ENCODE peak calls at places on chromosomes 4 and X, in nine cellular contexts. V is HCT116, C is A549, D is fibroblast of lung, A is GM23338, Z is endothelial cell of umbilical vein, H is MM.1S, L is K562, U is trophoblast cell. S is an unnamed sample.

GRCh38 chr4:13493793-13494192 is 9.7 kb upstream of the RAB28 start:
- DNase-seq in H (no peak), Z (no peak), C (no peak), A (no peak), L (no peak), V (no peak), U (no peak), D (no peak), S (no peak)

GRCh38 chrX:86806786-86807185 is 658.5 kb downstream of the DACH2 start:
- DNase-seq in C (peak), Z (no peak), H (peak), U (no peak), D (peak), V (no peak), A (peak), L (peak), S (peak)

GRCh38 chr4:164229255-164229654 is 524.7 kb upstream of the SMIM31 start:
- DNase-seq in Z (no peak), D (no peak), C (no peak), V (no peak), A (no peak), H (no peak), U (no peak), L (no peak), S (no peak)

GRCh38 chr4:123661080-123661737 is 264.6 kb downstream of the SPRY1 start:
- DNase-seq in L (no peak), A (peak), H (peak), Z (peak), V (peak), C (no peak), U (no peak), D (peak), S (no peak)

GRCh38 chr4:21992330-21992729 is 43.8 kb upstream of the KCNIP4 start:
- DNase-seq in U (no peak), V (no peak), A (no peak), Z (no peak), D (peak), H (no peak), C (no peak), L (no peak), S (no peak)

GRCh38 chrX:84168574-84168973 is 19.4 kb downstream of the RPS6KA6 start:
- DNase-seq in A (no peak), U (no peak), D (no peak), C (peak), V (no peak), H (no peak), Z (peak), L (no peak), S (no peak)

GRCh38 chrX:95346854-95347253 is 1337.8 kb upstream of the DIAPH2 start:
- DNase-seq in Z (no peak), H (peak), A (peak), D (peak), L (no peak), C (peak), V (no peak), U (no peak), S (peak)

GRCh38 chrX:101602077-101602476 is 15.7 kb downstream of the ARMCX6 start:
- DNase-seq in C (no peak), V (no peak), D (peak), H (no peak), U (no peak), Z (no peak), L (no peak), A (no peak), S (no peak)

GRCh38 chr4:84804126-84804525 is 162.4 kb downstream of the WDFY3 start:
- DNase-seq in C (no peak), Z (no peak), V (no peak), L (no peak), D (peak), A (no peak), H (no peak), U (no peak), S (no peak)

GRCh38 chrX:9207142-9207541 is 173.2 kb upstream of the FAM9B start:
- DNase-seq in C (no peak), D (peak), Z (no peak), H (no peak), U (no peak), V (no peak), L (no peak), A (peak), S (no peak)

GRCh38 chrX:48791063-48791820 is 4.9 kb downstream of the GATA1 start:
- DNase-seq in L (no peak), Z (no peak), A (no peak), U (no peak), C (no peak), H (no peak), D (no peak), V (no peak), S (no peak)

GRCh38 chr4:56215901-56216300 is 171.4 kb downstream of the AASDH start:
- DNase-seq in V (peak), C (peak), A (peak), L (no peak), Z (peak), H (no peak), U (no peak), D (peak), S (no peak)

GRCh38 chr4:137655286-137655685 is 123.0 kb upstream of the PCDH18 start:
- DNase-seq in U (no peak), V (no peak), H (peak), C (no peak), Z (no peak), D (peak), A (no peak), L (no peak), S (no peak)

GRCh38 chrX:40299028-40299479 is 201.3 kb upstream of the BCOR start:
- DNase-seq in V (no peak), H (no peak), A (peak), D (peak), L (no peak), U (no peak), C (no peak), Z (peak), S (no peak)

GRCh38 chrX:34521563-34521962 is 135.5 kb downstream of the TMEM47 start:
- DNase-seq in D (peak), L (no peak), C (peak), A (peak), V (no peak), Z (peak), H (no peak), U (no peak), S (no peak)

GRCh38 chr4:184444953-184445309 is 29.4 kb downstream of the IRF2 start:
- DNase-seq in A (no peak), H (no peak), C (no peak), L (no peak), D (no peak), U (no peak), Z (no peak), V (no peak), S (no peak)

GRCh38 chrX:153844509-153845082 is 14.3 kb upstream of the PDZD4 start:
- DNase-seq in V (no peak), H (no peak), L (no peak), C (no peak), A (peak), Z (no peak), U (no peak), D (no peak), S (no peak)

GRCh38 chrX:140467211-140467610 is 37.7 kb downstream of the SOX3 start:
- DNase-seq in C (no peak), U (no peak), A (no peak), V (no peak), Z (no peak), D (peak), L (no peak), H (no peak), S (no peak)

GRCh38 chr4:135239964-135240363 is 1038.4 kb upstream of the PABPC4L start:
- DNase-seq in L (no peak), H (no peak), V (no peak), Z (no peak), C (no peak), D (no peak), A (no peak), U (no peak), S (no peak)

GRCh38 chr4:103032575-103032974 is 13.1 kb upstream of the SLC9B1 start:
- DNase-seq in L (peak), A (peak), C (peak), D (peak), H (peak), V (peak), U (peak), Z (peak), S (peak)

GRCh38 chr4:119627267-119628190 is 1.1 kb downstream of the PDE5A start:
- DNase-seq in Z (peak), U (peak), V (peak), L (peak), A (peak), D (peak), H (peak), C (peak), S (no peak)

GRCh38 chr4:185542626-185543336 is 7.5 kb upstream of the PDLIM3 start:
- DNase-seq in U (no peak), H (no peak), V (no peak), D (peak), Z (no peak), C (no peak), A (no peak), L (no peak), S (no peak)

GRCh38 chr4:42331914-42332368 is 65.3 kb upstream of the SHISA3 start:
- DNase-seq in Z (peak), H (no peak), L (no peak), D (peak), C (peak), V (peak), U (no peak), A (no peak), S (no peak)

GRCh38 chr4:147367841-147368385 is 113.0 kb upstream of the EDNRA start:
- DNase-seq in L (no peak), Z (no peak), U (no peak), D (no peak), A (no peak), C (no peak), V (no peak), H (no peak), S (no peak)

GRCh38 chrX:132676561-132677186 is 187.8 kb upstream of the MBNL3 start:
- DNase-seq in L (no peak), D (no peak), C (no peak), V (no peak), A (peak), U (no peak), Z (no peak), H (peak), S (no peak)

GRCh38 chr4:48329976-48330375 is 11.4 kb upstream of the SLAIN2 start:
- DNase-seq in H (no peak), Z (peak), D (peak), C (peak), V (no peak), L (no peak), A (no peak), U (no peak), S (no peak)

GRCh38 chr4:102757681-102758080 is 3.1 kb downstream of the MANBA start:
- DNase-seq in H (no peak), U (no peak), V (no peak), Z (no peak), D (no peak), L (no peak), C (no peak), A (no peak), S (peak)

GRCh38 chr4:43233321-43233720 is 340.8 kb downstream of the GRXCR1 start:
- DNase-seq in C (no peak), A (no peak), L (no peak), D (no peak), H (no peak), V (no peak), Z (no peak), U (no peak), S (no peak)

GRCh38 chr4:123699823-123700822 is 303.5 kb downstream of the SPRY1 start:
- DNase-seq in L (no peak), D (peak), U (peak), A (no peak), Z (peak), C (no peak), V (no peak), H (no peak), S (peak)

GRCh38 chr4:165872443-165873297 is at the start of gene TLL1:
- DNase-seq in U (no peak), V (no peak), L (no peak), H (no peak), C (no peak), Z (peak), D (peak), A (peak), S (no peak)

GRCh38 chrX:134545524-134545923 is 85.6 kb downstream of the HPRT1 start:
- DNase-seq in Z (no peak), A (peak), V (no peak), U (no peak), D (no peak), H (no peak), C (no peak), L (no peak), S (no peak)

GRCh38 chr4:164828945-164829344 is 48.0 kb upstream of the APELA start:
- DNase-seq in C (no peak), D (no peak), Z (no peak), H (no peak), A (no peak), L (no peak), V (no peak), U (no peak), S (no peak)

GRCh38 chr4:22029803-22030202 is 81.2 kb upstream of the KCNIP4 start:
- DNase-seq in A (peak), D (no peak), U (no peak), Z (no peak), C (no peak), V (no peak), H (no peak), L (no peak), S (no peak)

GRCh38 chr4:122765702-122766352 is 33.3 kb downstream of the BBS12 start:
- DNase-seq in U (no peak), V (no peak), L (no peak), C (peak), A (no peak), H (no peak), Z (peak), D (peak), S (no peak)

GRCh38 chr4:32215277-32215676 is 1495.1 kb downstream of the PCDH7 start:
- DNase-seq in Z (no peak), H (no peak), U (no peak), L (no peak), D (no peak), C (no peak), A (no peak), V (no peak), S (no peak)

GRCh38 chr4:8244001-8244757 is 25.4 kb upstream of the HTRA3 start:
- DNase-seq in Z (no peak), C (no peak), L (no peak), D (no peak), U (no peak), H (no peak), V (no peak), A (no peak), S (no peak)

GRCh38 chr4:8244931-8245460 is 24.6 kb upstream of the HTRA3 start:
- DNase-seq in V (no peak), U (no peak), D (no peak), C (no peak), A (no peak), L (no peak), H (no peak), Z (no peak), S (no peak)

GRCh38 chr4:8241211-8241779 is 28.3 kb upstream of the HTRA3 start:
- DNase-seq in U (no peak), Z (no peak), A (no peak), V (no peak), D (no peak), C (no peak), L (no peak), H (no peak), S (no peak)

GRCh38 chr4:8241895-8242696 is 27.5 kb upstream of the HTRA3 start:
- DNase-seq in C (peak), U (peak), V (peak), H (peak), L (peak), A (peak), Z (peak), D (peak), S (peak)

DNA sequence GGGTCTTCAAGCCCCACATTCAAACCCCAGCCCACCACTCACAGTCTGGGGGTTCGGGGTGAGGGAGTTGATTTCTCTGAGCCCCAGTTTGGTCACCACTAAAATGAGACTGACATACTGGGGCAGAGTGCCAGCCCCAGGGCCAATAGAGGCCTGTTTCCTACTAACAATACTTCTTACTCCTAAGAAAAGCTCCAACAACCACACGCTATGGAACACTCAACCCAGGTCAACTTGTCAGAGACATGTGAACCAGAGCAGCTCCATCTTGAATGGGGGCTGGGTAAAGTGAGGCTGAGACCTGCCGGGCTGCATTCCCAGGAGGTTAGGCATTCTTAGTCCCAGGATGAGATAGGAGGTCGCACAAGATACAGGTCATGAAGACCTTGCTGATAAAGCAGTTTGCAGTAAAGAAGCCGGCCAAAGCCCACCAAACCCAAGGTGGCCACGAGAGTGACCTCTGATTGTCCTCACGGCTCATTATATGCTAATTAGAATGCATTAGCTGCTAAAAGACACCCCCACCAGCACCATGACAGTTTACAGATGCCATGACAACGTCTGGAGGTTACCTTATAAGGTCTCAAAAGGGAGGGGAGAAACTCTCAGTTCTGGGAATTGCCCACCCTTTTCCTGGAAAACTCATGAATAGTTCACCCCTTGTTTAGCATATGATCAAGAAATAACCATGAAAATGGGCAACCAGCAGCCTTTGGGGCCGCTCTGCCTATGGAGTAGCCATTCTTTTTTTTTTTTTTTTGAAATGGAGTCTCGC is 26.6 kb upstream of the HTRA3 start:
- DNase-seq in A (no peak), V (no peak), H (no peak), U (peak), D (no peak), Z (no peak), C (no peak), L (no peak), S (no peak)
- H3K4me2 ChIP-seq in A (no peak), V (peak), H (no peak), U (peak), D (no peak), Z (no peak), C (no peak), L (no peak), S (no peak)

GRCh38 chr4:142366821-142367220 is 479.3 kb downstream of the INPP4B start:
- DNase-seq in L (no peak), Z (no peak), C (no peak), U (no peak), A (peak), V (no peak), D (peak), H (no peak), S (no peak)
- H3K4me2 ChIP-seq in L (no peak), Z (no peak), C (no peak), U (no peak), A (no peak), V (no peak), D (no peak), H (no peak), S (no peak)

GRCh38 chrX:29862126-29862664 is 353.2 kb upstream of the MAGEB2 start:
- DNase-seq in U (no peak), V (no peak), H (no peak), Z (no peak), L (no peak), C (no peak), D (no peak), A (no peak), S (no peak)
- H3K4me2 ChIP-seq in U (no peak), V (no peak), H (no peak), Z (no peak), L (no peak), C (no peak), D (no peak), A (no peak), S (no peak)

GRCh38 chrX:68999931-69000330 is 165.3 kb downstream of the PJA1 start:
- DNase-seq in U (no peak), Z (peak), A (no peak), L (no peak), V (no peak), D (no peak), H (no peak), C (no peak), S (no peak)

GRCh38 chrX:68997911-68998310 is 167.3 kb downstream of the PJA1 start:
- DNase-seq in U (no peak), H (no peak), Z (peak), D (peak), V (no peak), C (no peak), L (no peak), A (no peak), S (no peak)

GRCh38 chrX:69000857-69001256 is 164.4 kb downstream of the PJA1 start:
- DNase-seq in H (no peak), U (no peak), D (no peak), V (no peak), L (no peak), C (no peak), A (no peak), Z (no peak), S (no peak)

GRCh38 chrX:68998716-68999115 is 166.5 kb downstream of the PJA1 start:
- DNase-seq in A (peak), L (no peak), V (no peak), C (no peak), H (no peak), U (no peak), Z (no peak), D (no peak), S (no peak)

GRCh38 chrX:68999351-68999750 is 165.9 kb downstream of the PJA1 start:
- DNase-seq in V (peak), L (no peak), C (peak), U (peak), D (no peak), A (no peak), Z (peak), H (no peak), S (no peak)
- H3K4me2 ChIP-seq in V (peak), L (no peak), C (no peak), U (no peak), D (no peak), A (no peak), Z (no peak), H (no peak), S (no peak)

DNA sequence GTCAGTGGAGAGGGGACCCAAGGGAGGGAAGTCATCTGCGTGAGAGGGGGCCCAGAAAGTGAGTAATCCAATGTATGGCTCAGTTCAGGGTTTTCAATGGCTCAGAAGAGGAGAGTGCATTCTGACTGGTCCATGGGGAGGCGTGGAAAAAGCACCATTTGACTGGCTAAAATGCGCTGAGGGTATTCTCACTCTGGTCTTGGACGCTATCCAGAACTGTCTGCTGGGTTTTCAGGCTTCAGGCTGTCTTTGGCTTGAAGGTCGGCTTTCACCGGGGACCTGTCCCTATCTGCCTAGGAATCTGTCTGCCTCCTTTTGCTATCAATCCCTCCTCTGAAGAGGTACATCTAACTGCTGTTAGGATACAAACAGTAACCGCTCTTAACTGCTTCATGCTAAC is 26.4 kb downstream of the EPGN start:
- DNase-seq in C (no peak), A (no peak), D (no peak), Z (no peak), V (no peak), U (no peak), H (no peak), L (no peak), S (no peak)
- H3K4me2 ChIP-seq in C (no peak), A (no peak), D (no peak), Z (no peak), V (no peak), U (no peak), H (no peak), L (peak), S (no peak)

DNA sequence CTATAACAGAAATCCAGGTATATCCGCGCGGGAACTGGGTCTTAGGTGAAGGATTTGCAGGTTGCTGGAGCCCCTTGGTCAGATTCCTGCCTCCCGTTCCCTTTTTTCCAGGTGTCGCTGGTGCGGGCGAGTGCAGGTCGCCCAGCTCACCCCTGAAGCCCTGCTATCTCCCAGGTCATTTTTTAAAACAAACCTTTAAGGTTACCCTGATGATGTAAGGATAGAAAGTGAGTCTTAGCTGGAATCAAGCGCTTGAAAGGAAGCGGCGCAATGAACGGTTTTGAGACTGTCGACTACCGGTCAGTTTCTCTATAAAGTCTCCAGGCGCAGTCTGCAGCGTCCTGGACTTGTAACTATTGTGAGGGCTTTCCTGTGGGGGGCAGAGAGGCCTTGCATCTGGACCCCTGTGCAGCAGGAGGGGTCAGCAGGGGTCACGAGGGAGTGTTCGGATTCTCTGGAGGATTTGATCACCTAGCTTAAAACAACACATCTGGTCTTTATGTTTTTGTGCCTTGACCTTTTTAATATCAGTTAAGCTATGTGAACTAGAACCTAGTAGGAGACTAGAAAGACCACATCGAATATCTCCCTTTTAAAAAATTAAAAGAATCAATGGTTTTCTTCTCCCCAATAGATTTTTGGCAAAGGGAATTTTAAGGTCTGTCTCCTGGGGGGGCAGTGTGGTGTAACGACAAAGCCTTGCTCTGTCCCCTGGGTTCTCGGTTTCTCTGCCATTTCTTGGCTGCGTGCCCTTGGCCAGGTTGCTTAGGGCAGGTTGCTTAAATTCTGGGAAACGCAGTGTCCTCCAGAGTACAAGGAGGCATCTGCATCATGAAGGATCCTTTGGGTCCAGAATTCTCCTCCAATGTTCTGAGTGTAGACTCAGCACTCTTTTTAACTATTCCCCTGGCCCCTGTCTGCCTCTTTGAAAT is 1.7 kb downstream of the KIT start:
- DNase-seq in Z (peak), U (no peak), V (no peak), H (no peak), C (no peak), A (peak), L (no peak), D (peak), S (no peak)
- H3K4me2 ChIP-seq in Z (peak), U (peak), V (peak), H (peak), C (peak), A (peak), L (peak), D (peak), S (peak)

S was measured in HepG2.